ENCODE peak calls at places on chromosome 16, in ten cellular contexts. P is GM13977; A is fibroblast of pulmonary artery; W is A549; I is GM10248; V is dorsolateral prefrontal cortex; J is H9; K is neural crest cell; T is CD8-positive, alpha-beta T cell; N is astrocyte. S is an unnamed sample.

GRCh38 chr16:85556456-85557082 is 56.6 kb upstream of the GSE1 start:
- DNase-seq in P (peak; percentile 86), K (no peak), J (peak; percentile 67), N (no peak), W (peak; percentile 53), I (peak; percentile 77), V (no peak), T (peak; percentile 52), A (no peak), S (no peak)

GRCh38 chr16:12781777-12782176 is 21.9 kb downstream of the CPPED1 start:
- DNase-seq in K (no peak), J (no peak), T (no peak), V (no peak), P (no peak), N (no peak), I (no peak), W (no peak), A (no peak), S (no peak)

GRCh38 chr16:12559714-12560113 is 244.0 kb downstream of the CPPED1 start:
- DNase-seq in T (no peak), N (no peak), A (no peak), J (no peak), W (no peak), P (no peak), K (no peak), V (no peak), I (no peak), S (no peak)

GRCh38 chr16:8959921-8960787 is 3.6 kb downstream of the USP7 start:
- DNase-seq in K (no peak), I (no peak), J (no peak), A (no peak), V (no peak), N (peak; percentile 32), P (peak; percentile 52), W (no peak), T (no peak), S (no peak)

GRCh38 chr16:57620316-57621231 is 7.9 kb upstream of the ADGRG1 start:
- DNase-seq in A (no peak), T (no peak), I (no peak), J (no peak), V (peak; percentile 20), N (no peak), W (no peak), P (no peak), K (no peak), S (peak; percentile 14)

GRCh38 chr16:47016700-47017133 is 43.2 kb upstream of the DNAJA2 start:
- DNase-seq in V (no peak), N (no peak), I (peak; percentile 71), K (no peak), J (no peak), W (no peak), T (no peak), A (peak; percentile 19), P (peak; percentile 74), S (no peak)

GRCh38 chr16:28538733-28539596 is at the start of gene NUPR1:
- DNase-seq in P (no peak), V (peak; percentile 45), J (no peak), A (peak; percentile 99), N (peak; percentile 95), W (peak; percentile 63), K (no peak), T (no peak), I (no peak), S (peak; percentile 63)

GRCh38 chr16:28935333-28935732 is 3.6 kb downstream of the CD19 start:
- DNase-seq in V (no peak), I (no peak), W (no peak), T (no peak), P (no peak), K (no peak), A (no peak), J (no peak), N (no peak), S (no peak)

GRCh38 chr16:4410335-4411075 is 5.9 kb downstream of the CORO7 start:
- DNase-seq in T (no peak), W (no peak), J (no peak), I (no peak), K (no peak), P (no peak), V (peak; percentile 86), N (peak; percentile 89), A (peak; percentile 91), S (no peak)

GRCh38 chr16:80583466-80583865 is 42.7 kb downstream of the DYNLRB2 start:
- DNase-seq in I (no peak), V (no peak), W (no peak), K (no peak), J (no peak), N (peak; percentile 85), A (peak; percentile 42), P (no peak), T (no peak), S (no peak)

GRCh38 chr16:81739503-81739902 is 39.6 kb upstream of the PLCG2 start:
- DNase-seq in P (no peak), N (no peak), A (no peak), V (no peak), J (no peak), I (no peak), W (no peak), T (no peak), K (no peak), S (no peak)

GRCh38 chr16:24834459-24835335 is 11.1 kb upstream of the SLC5A11 start:
- DNase-seq in K (no peak), N (no peak), W (peak; percentile 71), I (peak; percentile 52), T (no peak), J (peak; percentile 62), P (peak; percentile 49), V (peak; percentile 74), A (peak; percentile 59), S (no peak)

GRCh38 chr16:51134269-51134812 is 16.7 kb downstream of the SALL1 start:
- DNase-seq in I (no peak), K (no peak), N (no peak), P (no peak), V (no peak), J (peak; percentile 62), W (no peak), A (no peak), T (no peak), S (no peak)
- TF ChIP-seq CTCF in I (no peak), K (no peak), N (no peak), P (no peak), V (no peak), J (peak; percentile 9), W (no peak), A (no peak), T (no peak), S (no peak)

DNA sequence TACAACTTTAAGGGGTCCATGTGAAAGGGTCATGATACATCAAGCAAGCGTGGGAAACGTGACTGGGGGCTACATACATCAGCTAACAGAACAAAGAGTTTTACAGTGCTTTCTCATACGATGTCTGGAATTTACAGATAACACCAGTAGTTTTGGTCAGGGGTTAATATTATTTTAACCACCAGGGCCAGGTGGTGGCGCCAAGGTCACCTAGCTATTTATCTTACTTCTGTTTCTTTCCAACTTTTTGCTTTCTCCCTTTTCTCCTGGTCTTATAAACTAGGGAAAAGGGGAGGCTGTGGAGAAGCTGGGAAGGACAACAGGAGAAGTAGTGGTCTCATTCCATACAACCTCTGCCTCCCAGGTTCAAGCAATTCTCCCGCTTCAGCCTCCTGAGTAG is 37.9 kb downstream of the CLEC3A start:
- DNase-seq in K (no peak), I (no peak), W (no peak), T (no peak), V (no peak), J (no peak), N (no peak), P (no peak), A (no peak), S (no peak)
- TF ChIP-seq CTCF in K (no peak), I (no peak), W (no peak), T (no peak), V (no peak), J (peak; percentile 49), N (no peak), P (peak; percentile 11), A (no peak), S (no peak)

GRCh38 chr16:88941051-88941932 is 35.7 kb downstream of the CBFA2T3 start:
- DNase-seq in N (no peak), T (no peak), V (no peak), J (no peak), P (peak; percentile 87), W (no peak), I (peak; percentile 78), K (no peak), A (no peak), S (no peak)

GRCh38 chr16:88943741-88944140 is 33.3 kb downstream of the CBFA2T3 start:
- DNase-seq in V (no peak), W (no peak), K (no peak), P (no peak), J (no peak), N (no peak), T (no peak), A (no peak), I (no peak), S (no peak)

GRCh38 chr16:88943131-88943664 is 33.8 kb downstream of the CBFA2T3 start:
- DNase-seq in T (no peak), K (no peak), J (no peak), P (no peak), I (no peak), W (no peak), N (no peak), A (no peak), V (no peak), S (no peak)

GRCh38 chr16:88940196-88941050 is 36.6 kb downstream of the CBFA2T3 start:
- DNase-seq in J (peak; percentile 58), W (no peak), K (no peak), N (no peak), V (no peak), T (no peak), P (peak; percentile 79), I (peak; percentile 64), A (no peak), S (no peak)

GRCh38 chr16:88941933-88942909 is 34.8 kb downstream of the CBFA2T3 start:
- DNase-seq in P (peak; percentile 95), N (no peak), W (peak; percentile 81), I (peak; percentile 89), K (peak; percentile 67), V (no peak), T (peak; percentile 68), J (peak; percentile 74), A (peak; percentile 12), S (peak; percentile 71)
- TF ChIP-seq CTCF in P (peak; percentile 90), N (no peak), W (peak; percentile 92), I (peak; percentile 79), K (peak; percentile 89), V (peak; percentile 66), T (peak; percentile 78), J (peak; percentile 78), A (peak; percentile 7), S (peak; percentile 60)

DNA sequence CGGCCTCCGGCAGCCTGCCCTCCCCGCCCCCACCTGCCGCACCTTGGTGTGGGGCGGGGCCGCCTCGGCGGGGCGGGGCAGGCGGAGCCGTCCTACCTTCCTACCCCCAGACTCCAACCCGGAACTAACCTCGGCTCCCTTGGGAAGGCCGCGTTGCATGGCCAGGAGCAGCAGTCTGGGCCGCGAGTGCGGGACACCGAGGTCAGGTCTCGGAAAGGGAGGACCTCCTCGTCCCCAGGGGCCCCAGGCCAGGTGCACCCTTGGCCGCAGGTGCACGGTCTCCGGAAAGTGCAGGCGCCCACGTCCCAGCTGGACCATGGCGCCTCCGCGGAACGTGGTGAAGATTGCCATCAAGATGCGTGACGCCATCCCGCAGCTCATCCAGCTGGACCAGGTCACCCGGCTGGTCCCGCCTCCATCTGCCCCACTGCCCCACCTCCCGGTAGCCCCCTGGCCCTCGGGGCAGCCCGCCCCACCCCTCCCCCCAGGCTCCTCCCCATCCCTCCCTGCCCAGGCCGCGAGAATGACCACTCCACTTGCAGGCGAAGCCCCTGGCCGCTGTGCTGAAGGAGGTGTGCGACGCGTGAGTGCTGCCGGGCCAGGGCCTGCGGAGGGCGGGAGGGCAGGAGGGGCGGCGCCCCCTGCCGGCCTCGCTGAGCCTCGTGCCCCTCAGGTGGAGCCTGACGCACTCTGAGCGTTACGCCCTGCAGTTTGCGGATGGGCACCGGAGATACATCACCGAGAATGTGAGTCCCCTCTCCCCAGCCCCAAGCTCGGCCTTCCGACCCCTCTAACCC is at the start of gene ELMO3:
- DNase-seq in A (no peak), K (no peak), I (no peak), N (no peak), V (no peak), W (no peak), J (peak; percentile 92), T (no peak), P (no peak), S (peak; percentile 47)
- TF ChIP-seq CTCF in A (peak; percentile 16), K (peak; percentile 63), I (no peak), N (no peak), V (peak; percentile 12), W (no peak), J (peak; percentile 73), T (no peak), P (no peak), S (peak; percentile 60)

S was measured in mesothelial cell of epicardium.